ENCODE peak calls at places on chromosomes 16 and 17, in seven cellular contexts. Z is left ventricle myocardium inferior; A is EL; O is testis; N is activated CD8-positive, alpha-beta memory T cell treated with anti-CD3 and anti-CD28 coated beads, Interleukin-2, amount 50 U/mL, for 48 hours; K is stimulated activated CD4-positive, alpha-beta T cell treated with anti-CD3 and anti-CD28 coated beads, TNF-alpha, amount 100 ng/mL, for 4 hours; L is HL-60. H is an unnamed sample.

GRCh38 chr17:64180089-64180488 is 50.1 kb upstream of the ERN1 start:
- DNase-seq in O (no peak), L (peak), A (no peak), N (no peak), K (no peak), Z (no peak), H (no peak)

GRCh38 chr17:28748852-28749515 is 5.2 kb downstream of the TRAF4 start:
- DNase-seq in A (no peak), O (no peak), K (no peak), N (no peak), L (no peak), Z (no peak), H (no peak)

GRCh38 chr17:59093145-59093701 is 13.5 kb downstream of the TRIM37 start:
- DNase-seq in K (no peak), O (no peak), A (peak), N (no peak), Z (no peak), L (no peak), H (no peak)

GRCh38 chr17:1736348-1737281 is 6.1 kb upstream of the SERPINF2 start:
- DNase-seq in O (peak), K (no peak), L (peak), N (no peak), Z (peak), A (peak), H (no peak)

GRCh38 chr16:15847621-15848175 is 9.1 kb downstream of the MYH11 start:
- DNase-seq in K (no peak), Z (no peak), O (no peak), N (no peak), L (no peak), A (no peak), H (no peak)

GRCh38 chr16:57753448-57754353 is 18.1 kb downstream of the KATNB1 start:
- DNase-seq in A (no peak), L (no peak), Z (no peak), N (no peak), O (no peak), K (no peak), H (no peak)

GRCh38 chr17:49191407-49191916 is 18.9 kb downstream of the GNGT2 start:
- DNase-seq in Z (no peak), O (no peak), N (no peak), K (no peak), L (no peak), A (no peak), H (no peak)

GRCh38 chr17:29111816-29112499 is 68.2 kb downstream of the MYO18A start:
- DNase-seq in O (peak), N (peak), Z (peak), A (peak), L (peak), K (peak), H (no peak)

GRCh38 chr16:78005881-78006280 is 16.5 kb upstream of the CLEC3A start:
- DNase-seq in L (no peak), N (no peak), K (no peak), O (no peak), A (peak), Z (no peak), H (no peak)

GRCh38 chr16:67372664-67373063 is 20.6 kb downstream of the TPPP3 start:
- DNase-seq in A (peak), N (no peak), K (no peak), O (no peak), Z (no peak), L (peak), H (no peak)

GRCh38 chr17:12118617-12119016 is 97.9 kb downstream of the MAP2K4 start:
- DNase-seq in A (peak), N (no peak), K (no peak), Z (no peak), L (no peak), O (no peak), H (no peak)

GRCh38 chr17:78358538-78359215 is 1.2 kb downstream of the SOCS3 start:
- DNase-seq in O (peak), L (no peak), Z (no peak), N (no peak), A (peak), K (no peak), H (no peak)

GRCh38 chr17:67833134-67833533 is 7.8 kb downstream of the BPTF start:
- DNase-seq in N (no peak), Z (no peak), O (no peak), L (no peak), K (no peak), A (no peak), H (no peak)

GRCh38 chr17:74119049-74119580 is 84.4 kb upstream of the RPL38 start:
- DNase-seq in K (no peak), A (no peak), O (no peak), L (no peak), Z (no peak), N (no peak), H (no peak)

GRCh38 chr17:81392909-81393654 is 2.2 kb upstream of the BAHCC1 start:
- DNase-seq in Z (peak), L (peak), O (no peak), N (no peak), K (no peak), A (no peak), H (no peak)

GRCh38 chr16:56190903-56191806 is at the start of gene GNAO1:
- DNase-seq in A (peak), K (peak), N (peak), O (peak), Z (peak), L (no peak), H (no peak)

GRCh38 chr16:23351360-23351759 is 49.3 kb downstream of the SCNN1B start:
- DNase-seq in L (no peak), K (no peak), N (no peak), O (no peak), A (no peak), Z (no peak), H (no peak)

GRCh38 chr17:68455756-68456528 is 1.4 kb downstream of the WIPI1 start:
- DNase-seq in Z (no peak), L (peak), N (no peak), A (peak), K (no peak), O (no peak), H (no peak)

GRCh38 chr16:88866151-88866920 is at the start of gene PABPN1L:
- DNase-seq in L (no peak), N (no peak), K (no peak), O (no peak), A (no peak), Z (no peak), H (no peak)

GRCh38 chr17:77208217-77208808 is 67.5 kb downstream of the SEC14L1 start:
- DNase-seq in K (no peak), O (peak), N (no peak), Z (no peak), L (no peak), A (peak), H (no peak)

GRCh38 chr17:1109606-1110523 is 69.9 kb downstream of the ABR start:
- DNase-seq in L (no peak), O (no peak), K (no peak), Z (no peak), A (no peak), N (peak), H (no peak)

GRCh38 chr17:73535746-73536145 is 108.5 kb downstream of the SDK2 start:
- DNase-seq in Z (no peak), A (no peak), K (no peak), N (no peak), L (no peak), O (no peak), H (no peak)

GRCh38 chr17:71024969-71025368 is 855.6 kb downstream of the KCNJ2 start:
- DNase-seq in L (no peak), O (no peak), N (no peak), Z (no peak), K (no peak), A (no peak), H (no peak)